ENCODE peak calls at places on chromosome 9, in seven cellular contexts. G is ascending aorta, K is IMR-90, B is HepG2, C is tibial artery, W is GM23248, I is PC-9. Z is an unnamed sample.

GRCh38 chr9:99235874-99236627 is 14.0 kb downstream of the SEC61B start:
- DNase-seq in G (no peak), K (no peak), B (no peak), C (no peak), W (no peak), I (no peak), Z (no peak)

GRCh38 chr9:128550770-128551651 is 1.4 kb upstream of the SPTAN1 start:
- DNase-seq in W (peak; percentile 75), G (peak; percentile 69), K (peak; percentile 24), C (peak; percentile 73), I (peak; percentile 11), B (no peak), Z (no peak)

GRCh38 chr9:138112090-138112748 is 234.6 kb downstream of the CACNA1B start:
- DNase-seq in B (no peak), C (no peak), I (no peak), W (no peak), K (no peak), G (peak; percentile 35), Z (no peak)

GRCh38 chr9:125189011-125189360 is 617 bp downstream of the PPP6C start:
- DNase-seq in B (no peak), W (peak; percentile 49), I (no peak), C (no peak), G (peak; percentile 65), K (no peak), Z (peak; percentile 24)

GRCh38 chr9:114856210-114856941 is 50.5 kb upstream of the TNFSF15 start:
- DNase-seq in C (no peak), B (no peak), K (peak; percentile 82), I (no peak), G (no peak), W (peak; percentile 90), Z (no peak)

GRCh38 chr9:120742951-120743416 is 28.7 kb upstream of the MEGF9 start:
- DNase-seq in I (no peak), B (peak; percentile 70), W (peak; percentile 60), K (peak; percentile 35), C (no peak), G (no peak), Z (peak; percentile 88)

GRCh38 chr9:86713970-86714369 is 233.3 kb downstream of the GAS1 start:
- DNase-seq in B (no peak), K (peak; percentile 36), G (no peak), I (no peak), C (no peak), W (peak; percentile 86), Z (no peak)

GRCh38 chr9:18260527-18260926 is 213.4 kb upstream of the ADAMTSL1 start:
- DNase-seq in B (no peak), I (no peak), G (no peak), K (no peak), C (no peak), W (no peak), Z (no peak)

GRCh38 chr9:17004500-17004899 is 130.3 kb upstream of the CNTLN start:
- DNase-seq in B (no peak), K (peak; percentile 49), C (no peak), G (no peak), I (no peak), W (peak; percentile 57), Z (no peak)

GRCh38 chr9:116566677-116567488 is 120.2 kb upstream of the TRIM32 start:
- DNase-seq in C (no peak), B (peak; percentile 96), I (no peak), K (peak; percentile 63), G (no peak), W (peak; percentile 64), Z (peak; percentile 97)

GRCh38 chr9:2809692-2810423 is 34.0 kb downstream of the PUM3 start:
- DNase-seq in I (peak; percentile 28), W (peak; percentile 94), C (no peak), K (peak; percentile 99), B (peak; percentile 89), G (peak; percentile 67), Z (no peak)

GRCh38 chr9:81824802-81825770 is 103.1 kb upstream of the SPATA31D4 start:
- DNase-seq in G (no peak), W (peak; percentile 29), B (no peak), C (no peak), K (no peak), I (no peak), Z (no peak)

GRCh38 chr9:104795082-104795481 is 31.2 kb downstream of the NIPSNAP3B start:
- DNase-seq in B (no peak), W (peak; percentile 28), G (peak; percentile 28), K (no peak), C (no peak), I (no peak), Z (no peak)

GRCh38 chr9:93905473-93906133 is 49.6 kb downstream of the BARX1 start:
- DNase-seq in K (no peak), I (no peak), B (no peak), G (no peak), C (peak; percentile 39), W (no peak), Z (no peak)

GRCh38 chr9:93193978-93194377 is 10.0 kb downstream of the WNK2 start:
- DNase-seq in K (no peak), W (no peak), B (no peak), I (no peak), C (no peak), G (no peak), Z (no peak)

GRCh38 chr9:116632990-116633441 is 54.1 kb upstream of the TRIM32 start:
- DNase-seq in K (peak; percentile 44), G (no peak), I (no peak), B (no peak), W (peak; percentile 76), C (no peak), Z (no peak)

GRCh38 chr9:22617156-22617555 is 170.5 kb downstream of the DMRTA1 start:
- DNase-seq in K (no peak), C (no peak), B (no peak), G (no peak), I (no peak), W (no peak), Z (no peak)

GRCh38 chr9:133562611-133563285 is 28.2 kb downstream of the ADAMTSL2 start:
- DNase-seq in K (no peak), B (no peak), G (no peak), C (no peak), I (no peak), W (no peak), Z (no peak)
- H3K4me1 ChIP-seq in K (peaks cover 16% of the 10 kb centered on the region), B (peaks cover 20% of the 10 kb centered on the region), G (peaks cover 14% of the 10 kb centered on the region), C (no peaks in the 10 kb centered on the region), I (peaks cover 4% of the 10 kb centered on the region), W (peaks cover 9% of the 10 kb centered on the region), Z (no peaks in the 10 kb centered on the region)

DNA sequence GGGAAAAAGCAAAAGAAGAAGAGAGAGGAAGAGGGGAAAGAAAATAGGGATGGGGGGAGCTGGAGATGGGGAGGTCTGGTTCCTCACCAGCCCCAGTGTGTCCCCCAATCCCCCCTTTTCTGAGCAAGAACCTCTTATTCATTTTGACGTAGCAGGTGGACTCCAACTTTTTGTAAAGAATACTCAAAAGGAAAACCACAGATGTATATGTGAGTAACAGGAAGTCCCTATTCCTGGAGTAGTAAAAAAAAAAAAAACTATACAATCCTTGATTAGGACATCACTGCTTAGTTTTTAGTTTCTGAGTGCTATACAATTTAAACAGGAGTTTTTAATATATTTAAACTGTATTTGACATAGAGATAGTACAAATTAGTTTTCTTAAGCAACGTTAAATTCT is 3.8 kb upstream of the CFAP95 start:
- DNase-seq in C (no peak), W (no peak), G (no peak), I (no peak), K (peak; percentile 43), B (no peak), Z (no peak)
- H3K4me3 ChIP-seq in C (no peak overlapping the region), W (no peak overlapping the region), G (no peak overlapping the region), I (no peak overlapping the region), K (no peak overlapping the region), B (no peak overlapping the region), Z (no peak overlapping the region)

DNA sequence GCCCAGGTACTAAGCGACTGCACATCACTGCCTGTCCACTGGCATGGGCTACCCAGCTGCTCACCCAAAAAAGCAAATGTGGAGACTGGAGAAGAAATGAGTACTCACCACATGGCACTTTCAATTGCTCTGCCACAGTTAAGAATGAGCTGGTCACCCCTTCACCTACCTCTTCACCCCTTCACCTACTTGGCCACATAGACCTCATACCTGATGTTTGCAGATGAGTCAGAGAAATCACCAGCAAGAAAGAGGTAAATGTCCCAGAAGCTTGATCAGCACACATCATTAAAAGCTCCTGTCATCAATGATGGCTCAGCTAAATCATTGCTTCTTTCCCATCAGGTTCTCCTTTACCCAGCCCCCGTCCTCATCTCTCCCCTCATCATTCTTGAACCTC is 7.6 kb upstream of the PRUNE2 start:
- DNase-seq in W (no peak), K (no peak), C (no peak), G (no peak), B (no peak), I (no peak), Z (no peak)
- H3K4me1 ChIP-seq in W (peaks cover 6% of the 10 kb centered on the region), K (no peaks in the 10 kb centered on the region), C (peaks cover 9% of the 10 kb centered on the region), G (no peaks in the 10 kb centered on the region), B (no peaks in the 10 kb centered on the region), I (peaks cover 24% of the 10 kb centered on the region), Z (no peaks in the 10 kb centered on the region)

GRCh38 chr9:136618578-136619547 is 43.9 kb upstream of the EGFL7 start:
- DNase-seq in G (no peak), W (no peak), C (no peak), I (no peak), B (no peak), K (no peak), Z (peak; percentile 44)
- H3K4me3 ChIP-seq in G (no peak overlapping the region), W (no peak overlapping the region), C (no peak overlapping the region), I (no peak overlapping the region), B (no peak overlapping the region), K (no peak overlapping the region), Z (no peak overlapping the region)

GRCh38 chr9:37031902-37032301 is 2.2 kb downstream of the PAX5 start:
- DNase-seq in W (no peak), C (no peak), B (no peak), I (no peak), K (no peak), G (no peak), Z (peak; percentile 36)

GRCh38 chr9:37032713-37033112 is 1.4 kb downstream of the PAX5 start:
- DNase-seq in I (no peak), G (no peak), C (no peak), K (no peak), W (no peak), B (no peak), Z (no peak)

GRCh38 chr9:37030591-37030939 is 3.5 kb downstream of the PAX5 start:
- DNase-seq in W (no peak), G (no peak), B (no peak), I (no peak), K (no peak), C (no peak), Z (no peak)

GRCh38 chr9:37029776-37030590 is 4.1 kb downstream of the PAX5 start:
- DNase-seq in G (no peak), W (peak; percentile 29), K (no peak), B (no peak), I (no peak), C (no peak), Z (no peak)

DNA sequence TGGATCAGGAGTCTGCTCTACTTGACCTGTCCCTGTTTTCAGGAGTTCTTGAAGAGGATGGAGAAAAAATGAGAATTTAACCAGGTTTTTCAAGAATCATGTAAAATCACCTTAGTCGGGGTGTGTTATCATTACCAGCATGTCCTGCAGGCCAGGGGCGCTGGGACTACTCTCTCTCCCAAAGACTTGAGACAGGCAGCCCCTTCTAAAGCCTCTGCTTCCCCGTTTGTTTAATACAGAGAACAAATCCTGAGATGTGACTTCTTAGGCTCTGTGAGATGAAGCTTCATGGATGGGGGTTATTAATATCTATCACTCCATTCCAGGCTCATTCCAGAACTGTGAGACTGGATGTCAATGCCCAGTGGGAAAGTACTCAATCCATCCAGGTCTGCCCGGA is 3.0 kb downstream of the PAX5 start:
- DNase-seq in G (no peak), W (no peak), C (no peak), B (no peak), K (no peak), I (no peak), Z (no peak)
- H3K4me1 ChIP-seq in G (peaks cover 21% of the 10 kb centered on the region), W (no peaks in the 10 kb centered on the region), C (peaks cover 31% of the 10 kb centered on the region), B (peaks cover 18% of the 10 kb centered on the region), K (peaks cover 3% of the 10 kb centered on the region), I (no peaks in the 10 kb centered on the region), Z (no peaks in the 10 kb centered on the region)